ENCODE peak calls at places on chromosomes 1 and 21, in six cellular contexts. L is neural progenitor cell, N is transverse colon, H is heart right ventricle, C is IMR-90, X is tibial artery. A is an unnamed sample. For H3K36me3, the result is how much of the 10 kb centered on the place peaks cover.

GRCh38 chr1:117146570-117147340 is 25.2 kb upstream of the TRIM45 start:
- DNase-seq in L (no peak), N (no peak), H (no peak), C (peak), X (no peak), A (no peak)

GRCh38 chr1:1124508-1124785 is 8.6 kb upstream of the C1orf159 start:
- DNase-seq in L (no peak), N (peak), H (no peak), C (no peak), X (no peak), A (no peak)

GRCh38 chr1:230641900-230642262 is 400 bp upstream of the COG2 start:
- DNase-seq in L (no peak), N (peak), H (no peak), C (no peak), X (no peak), A (no peak)

GRCh38 chr1:234887026-234887910 is 241.4 kb downstream of the TOMM20 start:
- DNase-seq in L (no peak), N (no peak), H (peak), C (peak), X (peak), A (no peak)

GRCh38 chr1:181396171-181396670 is 87.1 kb upstream of the CACNA1E start:
- DNase-seq in L (no peak), N (no peak), H (no peak), C (no peak), X (no peak), A (no peak)

GRCh38 chr1:36871146-36871971 is 163.0 kb downstream of the GRIK3 start:
- DNase-seq in L (no peak), N (no peak), H (no peak), C (peak), X (no peak), A (no peak)

GRCh38 chr21:43922949-43923348 is 57.9 kb downstream of the AGPAT3 start:
- DNase-seq in L (no peak), N (no peak), H (no peak), C (no peak), X (no peak), A (no peak)

GRCh38 chr1:87806377-87807094 is 477.9 kb downstream of the LMO4 start:
- DNase-seq in L (no peak), N (no peak), H (no peak), C (no peak), X (no peak), A (no peak)

GRCh38 chr1:113456967-113457366 is 66.7 kb downstream of the MAGI3 start:
- DNase-seq in L (no peak), N (no peak), H (peak), C (peak), X (peak), A (no peak)

GRCh38 chr21:27693376-27693775 is 726.5 kb upstream of the ADAMTS5 start:
- DNase-seq in L (no peak), N (no peak), H (no peak), C (peak), X (no peak), A (no peak)

GRCh38 chr1:1173793-1174415 is at the start of gene TTLL10:
- DNase-seq in L (peak), N (peak), H (no peak), C (no peak), X (no peak), A (peak)

GRCh38 chr1:228095938-228096337 is 7.2 kb downstream of the C1orf35 start:
- DNase-seq in L (no peak), N (no peak), H (no peak), C (no peak), X (no peak), A (no peak)

GRCh38 chr1:77757616-77758015 is 2.0 kb downstream of the USP33 start:
- DNase-seq in L (no peak), N (no peak), H (no peak), C (peak), X (no peak), A (no peak)

GRCh38 chr1:39132505-39133339 is 71.8 kb upstream of the MACF1 start:
- DNase-seq in L (peak), N (peak), H (peak), C (peak), X (peak), A (no peak)

GRCh38 chr1:11057477-11057876 is 2.3 kb downstream of the SRM start:
- DNase-seq in L (no peak), N (no peak), H (no peak), C (no peak), X (no peak), A (no peak)

GRCh38 chr1:998051-998821 is 1.7 kb downstream of the HES4 start:
- DNase-seq in L (peak), N (no peak), H (peak), C (no peak), X (no peak), A (no peak)

GRCh38 chr1:116064616-116065015 is 46.6 kb upstream of the MAB21L3 start:
- DNase-seq in L (no peak), N (no peak), H (no peak), C (no peak), X (no peak), A (no peak)

GRCh38 chr1:89190017-89190416 is 8.7 kb downstream of the GBP4 start:
- DNase-seq in L (no peak), N (no peak), H (no peak), C (no peak), X (no peak), A (no peak)

GRCh38 chr21:43611598-43612369 is 47.5 kb downstream of the HSF2BP start:
- DNase-seq in L (peak), N (peak), H (peak), C (peak), X (peak), A (no peak)

GRCh38 chr1:47180603-47181094 is 9.2 kb downstream of the PDZK1IP1 start:
- DNase-seq in L (no peak), N (no peak), H (no peak), C (no peak), X (no peak), A (no peak)

GRCh38 chr1:100717218-100717617 is 2.3 kb upstream of the VCAM1 start:
- DNase-seq in L (no peak), N (no peak), H (no peak), C (no peak), X (no peak), A (no peak)

GRCh38 chr1:85936057-85936456 is 220.5 kb downstream of the COL24A1 start:
- DNase-seq in L (no peak), N (no peak), H (no peak), C (no peak), X (no peak), A (no peak)

GRCh38 chr1:65435987-65436386 is 15.5 kb downstream of the LEPR start:
- DNase-seq in L (no peak), N (no peak), H (no peak), C (peak), X (no peak), A (no peak)

GRCh38 chr1:18881164-18881563 is 21.2 kb downstream of the ALDH4A1 start:
- DNase-seq in L (no peak), N (no peak), H (no peak), C (no peak), X (no peak), A (no peak)

GRCh38 chr1:18879221-18879790 is 19.8 kb upstream of the TAS1R2 start:
- DNase-seq in L (no peak), N (no peak), H (no peak), C (no peak), X (no peak), A (no peak)

GRCh38 chr1:18878538-18879220 is 19.2 kb upstream of the TAS1R2 start:
- DNase-seq in L (no peak), N (no peak), H (no peak), C (no peak), X (no peak), A (no peak)

GRCh38 chr1:18880585-18880984 is 21.1 kb upstream of the TAS1R2 start:
- DNase-seq in L (no peak), N (no peak), H (no peak), C (no peak), X (no peak), A (no peak)

DNA sequence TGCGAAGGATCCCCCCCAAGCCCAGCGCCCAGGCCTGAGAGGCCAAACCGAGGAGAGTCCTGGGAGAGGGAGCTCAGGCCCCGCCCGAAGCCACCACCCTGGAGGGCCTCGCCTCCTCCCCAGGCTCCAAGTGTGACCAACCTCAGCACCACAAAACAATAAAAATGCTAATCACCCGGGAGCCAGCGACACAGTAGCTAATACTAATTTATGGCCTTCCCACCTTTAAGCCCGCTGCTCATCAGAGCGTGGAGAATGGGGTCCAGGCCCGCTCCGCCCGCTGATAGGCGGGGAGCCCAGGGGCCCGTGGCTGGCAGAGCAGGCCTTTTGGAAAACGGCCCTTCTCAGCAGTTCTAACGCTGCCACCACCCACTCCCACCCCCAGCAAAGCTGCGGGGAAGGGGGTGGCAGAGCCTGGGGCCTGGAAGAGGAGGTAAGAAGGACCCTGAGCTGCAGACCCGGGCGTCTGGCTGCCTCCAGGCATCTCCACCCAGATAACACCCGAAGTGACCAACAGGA is 20.4 kb upstream of the TAS1R2 start:
- DNase-seq in L (no peak), N (no peak), H (no peak), C (no peak), X (no peak), A (no peak)
- H3K4me3 ChIP-seq in L (no peak), N (no peak), H (no peak), C (no peak), X (no peak), A (no peak)

GRCh38 chr1:3779265-3779911 is 6.8 kb downstream of the SMIM1 start:
- DNase-seq in L (no peak), N (no peak), H (no peak), C (no peak), X (no peak), A (no peak)
- TF ChIP-seq CTCF in L (no peak), N (no peak), H (no peak), C (no peak), X (no peak), A (no peak)

GRCh38 chr1:109404838-109405237 is 7.1 kb upstream of the SORT1 start:
- DNase-seq in L (no peak), N (no peak), H (no peak), C (no peak), X (no peak), A (no peak)
- H3K36me3 ChIP-seq in L (under half), N (half or more), H (half or more), C (under half), X (under half), A (under half)

GRCh38 chr1:51296379-51297357 is 33.7 kb downstream of the TTC39A start:
- DNase-seq in L (peak), N (peak), H (peak), C (peak), X (peak), A (peak)
- H3K4me3 ChIP-seq in L (no peak), N (peak), H (peak), C (peak), X (peak), A (peak)